ENCODE peak calls at places on chromosomes 16 and 17, in four cellular contexts. Q is suprapubic skin, W is stomach, D is ovary. A is an unnamed sample.

GRCh38 chr16:4633910-4634635 is 9.4 kb downstream of the MGRN1 start:
- DNase-seq in Q (no peak), W (no peak), D (no peak), A (no peak)

GRCh38 chr17:67111808-67112207 is 67.5 kb downstream of the CACNG1 start:
- DNase-seq in Q (no peak), W (no peak), D (no peak), A (no peak)

GRCh38 chr16:2915196-2915929 is 3.6 kb downstream of the FLYWCH1 start:
- DNase-seq in Q (no peak), W (no peak), D (no peak), A (no peak)

GRCh38 chr17:77353684-77354419 is 213.1 kb downstream of the SEC14L1 start:
- DNase-seq in Q (peak; percentile 41), W (peak; percentile 9), D (peak; percentile 43), A (peak; percentile 86)

GRCh38 chr17:72270530-72270929 is 149.7 kb downstream of the SOX9 start:
- DNase-seq in Q (no peak), W (no peak), D (no peak), A (no peak)

GRCh38 chr16:87701505-87701921 is 64.3 kb downstream of the KLHDC4 start:
- DNase-seq in Q (no peak), W (no peak), D (no peak), A (no peak)

GRCh38 chr16:20910781-20911321 is 10.3 kb downstream of the LYRM1 start:
- DNase-seq in Q (no peak), W (no peak), D (no peak), A (no peak)

GRCh38 chr16:69412287-69412686 is 12.1 kb upstream of the CYB5B start:
- DNase-seq in Q (no peak), W (no peak), D (no peak), A (no peak)

GRCh38 chr16:67562526-67562917 is at the start of gene CTCF:
- DNase-seq in Q (no peak), W (peak; percentile 85), D (no peak), A (no peak)

GRCh38 chr16:47920709-47921108 is 235.1 kb downstream of the ABCC12 start:
- DNase-seq in Q (no peak), W (no peak), D (no peak), A (no peak)

GRCh38 chr16:29978564-29979270 is 5.0 kb downstream of the TAOK2 start:
- DNase-seq in Q (no peak), W (no peak), D (no peak), A (no peak)

GRCh38 chr16:78663690-78664089 is 564.2 kb downstream of the WWOX start:
- DNase-seq in Q (no peak), W (no peak), D (no peak), A (no peak)

GRCh38 chr16:65576139-65576538 is 454.3 kb upstream of the CDH11 start:
- DNase-seq in Q (no peak), W (no peak), D (no peak), A (no peak)

GRCh38 chr17:55549140-55549539 is 37.9 kb upstream of the SMIM36 start:
- DNase-seq in Q (no peak), W (no peak), D (no peak), A (no peak)

GRCh38 chr16:85401370-85401916 is 211.7 kb upstream of the GSE1 start:
- DNase-seq in Q (no peak), W (no peak), D (peak; percentile 10), A (no peak)

GRCh38 chr16:28063611-28064061 is at the start of gene GSG1L:
- DNase-seq in Q (no peak), W (no peak), D (no peak), A (no peak)

GRCh38 chr17:28963841-28964240 is 12.5 kb upstream of the PHF12 start:
- DNase-seq in Q (no peak), W (no peak), D (no peak), A (no peak)

GRCh38 chr16:69260019-69260418 is 51.1 kb upstream of the VPS4A start:
- DNase-seq in Q (no peak), W (no peak), D (no peak), A (no peak)

DNA sequence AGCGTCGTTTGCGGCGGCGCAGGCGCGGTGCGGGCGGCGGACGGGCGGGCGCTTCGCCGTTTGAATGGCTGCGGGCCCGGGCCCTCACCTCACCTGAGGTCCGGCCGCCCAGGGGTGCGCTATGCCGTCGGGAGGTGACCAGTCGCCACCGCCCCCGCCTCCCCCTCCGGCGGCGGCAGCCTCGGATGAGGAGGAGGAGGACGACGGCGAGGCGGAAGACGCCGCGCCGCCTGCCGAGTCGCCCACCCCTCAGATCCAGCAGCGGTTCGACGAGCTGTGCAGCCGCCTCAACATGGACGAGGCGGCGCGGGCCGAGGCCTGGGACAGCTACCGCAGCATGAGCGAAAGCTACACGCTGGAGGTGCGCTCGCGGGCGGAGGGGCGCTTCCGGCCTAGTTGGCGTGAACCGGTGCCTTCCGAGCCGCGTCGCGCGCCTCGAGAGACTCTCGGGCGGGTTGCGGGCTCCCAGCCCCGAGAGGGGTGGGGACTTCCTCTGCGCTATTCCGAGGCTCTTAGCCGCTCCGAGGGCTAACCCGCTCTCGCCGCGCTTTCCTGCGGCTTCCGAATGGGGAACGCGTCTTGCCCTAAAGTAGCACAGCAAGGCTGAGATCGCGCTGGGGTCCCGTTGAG is at the start of gene RBL2:
- DNase-seq in Q (peak; percentile 87), W (peak; percentile 87), D (peak; percentile 89), A (peak; percentile 93)
- TF ChIP-seq POLR2A in Q (no peak), W (no peak), D (peak; percentile 37), A (peak; percentile 34)

GRCh38 chr17:7573324-7574080 is 5.9 kb upstream of the CD68 start:
- DNase-seq in Q (peak; percentile 94), W (peak; percentile 86), D (peak; percentile 90), A (peak; percentile 98)

GRCh38 chr17:7575959-7576358 is 3.5 kb upstream of the CD68 start:
- DNase-seq in Q (no peak), W (no peak), D (no peak), A (no peak)

GRCh38 chr17:7575481-7575883 is 4.0 kb upstream of the CD68 start:
- DNase-seq in Q (no peak), W (no peak), D (no peak), A (no peak)

GRCh38 chr17:7572588-7573323 is 6.7 kb upstream of the CD68 start:
- DNase-seq in Q (peak; percentile 100), W (peak; percentile 100), D (peak; percentile 100), A (peak; percentile 100)

DNA sequence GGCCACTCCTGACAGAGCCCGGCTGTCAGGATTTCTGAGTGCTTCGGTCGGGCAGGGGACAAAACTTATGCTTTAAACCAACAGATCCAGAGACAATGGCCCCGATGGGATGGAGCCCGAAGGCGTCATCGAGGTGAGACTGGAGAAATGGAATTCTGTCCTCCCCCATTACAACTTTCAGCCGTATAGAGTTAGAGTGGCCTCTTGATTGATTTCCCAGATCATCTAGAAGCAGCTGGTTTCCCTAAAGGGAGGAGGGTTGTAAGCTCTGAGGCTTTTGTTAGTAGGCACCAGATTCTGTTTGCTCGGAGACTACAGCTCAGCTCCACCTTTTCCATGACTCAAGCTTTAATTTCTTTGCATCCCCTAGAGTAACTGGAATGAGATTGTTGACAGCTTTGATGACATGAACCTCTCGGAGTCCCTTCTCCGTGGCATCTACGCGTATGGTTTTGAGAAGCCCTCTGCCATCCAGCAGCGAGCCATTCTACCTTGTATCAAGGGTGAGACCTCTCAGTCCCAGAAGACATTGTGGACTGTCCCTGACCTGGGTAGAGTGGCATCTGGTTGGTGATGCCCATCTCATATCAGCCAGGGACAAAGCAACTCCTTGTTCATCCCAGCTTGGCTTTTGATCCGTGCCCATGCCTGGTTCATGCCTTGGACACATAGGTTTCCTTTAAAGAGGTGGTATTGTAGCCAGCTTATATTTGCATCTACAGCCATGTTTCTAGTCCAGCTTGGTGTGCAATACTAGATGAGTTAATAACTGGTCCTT is 5.1 kb upstream of the CD68 start:
- DNase-seq in Q (no peak), W (no peak), D (no peak), A (no peak)
- TF ChIP-seq POLR2A in Q (no peak), W (no peak), D (no peak), A (no peak)

GRCh38 chr17:4944554-4945175 is 3.7 kb downstream of the PFN1 start:
- DNase-seq in Q (no peak), W (no peak), D (no peak), A (no peak)

GRCh38 chr17:4944163-4944553 is 4.1 kb downstream of the RNF167 start:
- DNase-seq in Q (no peak), W (no peak), D (no peak), A (no peak)

GRCh38 chr17:4946312-4946976 is 1.9 kb downstream of the PFN1 start:
- DNase-seq in Q (no peak), W (no peak), D (no peak), A (no peak)

GRCh38 chr17:4945944-4946280 is 2.4 kb downstream of the PFN1 start:
- DNase-seq in Q (no peak), W (no peak), D (no peak), A (no peak)

DNA sequence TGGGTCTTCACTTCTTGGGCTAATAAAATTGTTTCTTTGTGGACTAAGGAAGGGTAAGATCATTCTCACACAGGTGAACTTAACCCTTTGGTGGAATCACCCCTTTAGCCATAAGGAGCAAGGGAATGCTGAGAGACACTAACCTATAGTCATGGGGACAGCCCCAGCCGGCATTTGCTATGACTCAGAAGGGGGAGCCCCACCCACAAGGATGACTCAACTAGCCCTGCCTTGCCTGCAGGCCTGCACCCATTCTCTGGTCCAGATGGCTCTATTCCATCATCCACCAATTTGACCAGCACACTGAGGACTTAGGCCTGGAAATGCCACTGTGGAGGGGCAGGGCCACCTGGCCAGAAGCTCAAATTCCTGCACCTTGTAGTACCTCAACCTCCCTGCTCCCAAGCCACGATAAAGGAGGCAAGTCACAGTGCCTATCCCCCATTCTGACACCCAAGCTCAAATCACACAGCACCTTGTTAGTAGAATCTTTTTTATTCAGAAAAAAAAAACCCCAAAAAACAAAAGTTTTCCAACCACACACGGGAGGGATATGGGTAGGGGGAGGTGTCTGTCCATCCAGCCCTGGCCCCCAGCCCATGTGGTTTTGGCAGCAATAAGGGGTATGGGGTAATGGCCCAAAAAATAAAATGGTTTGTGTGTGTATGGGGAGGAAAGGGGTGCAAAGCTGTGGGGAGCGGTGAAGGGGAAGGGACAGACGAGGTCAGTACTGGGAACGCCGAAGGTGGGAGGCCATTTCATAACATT is 3.0 kb downstream of the PFN1 start:
- DNase-seq in Q (peak; percentile 92), W (peak; percentile 79), D (no peak), A (peak; percentile 94)
- TF ChIP-seq POLR2A in Q (no peak), W (no peak), D (no peak), A (no peak)

GRCh38 chr16:50640391-50640790 is 40.7 kb downstream of the SNX20 start:
- DNase-seq in Q (no peak), W (no peak), D (no peak), A (no peak)
- TF ChIP-seq POLR2A in Q (no peak), W (no peak), D (no peak), A (no peak)

A was measured in esophagus muscularis mucosa.